ENCODE peak calls at places on chromosomes 6 and 20, in eight cellular contexts. H is stimulated activated CD4-positive, alpha-beta T cell treated with anti-CD3 and anti-CD28 coated beads, TNF-alpha, amount 100 ng/mL, for 48 hours; J is bronchial epithelial cell; M is Daoy; D is thoracic aorta; K is nucleus accumbens; C is iPS-NIHi11; U is brain microvascular endothelial cell. V is an unnamed sample.

GRCh38 chr6:30615958-30616810 is 859 bp downstream of the PPP1R10 start:
- DNase-seq in H (no peak), J (no peak), M (no peak), D (no peak), K (no peak), C (no peak), U (no peak), V (no peak)

GRCh38 chr20:20637998-20638397 is 74.4 kb downstream of the RALGAPA2 start:
- DNase-seq in H (no peak), J (no peak), M (no peak), D (no peak), K (no peak), C (no peak), U (no peak), V (no peak)

GRCh38 chr20:55522296-55522815 is 483.0 kb downstream of the CBLN4 start:
- DNase-seq in H (no peak), J (no peak), M (no peak), D (no peak), K (no peak), C (no peak), U (no peak), V (no peak)

GRCh38 chr6:145034664-145035063 is 700.7 kb downstream of the EPM2A start:
- DNase-seq in H (no peak), J (no peak), M (no peak), D (no peak), K (no peak), C (no peak), U (no peak), V (no peak)

GRCh38 chr6:41713161-41713649 is 22.2 kb downstream of the TFEB start:
- DNase-seq in H (no peak), J (peak; percentile 90), M (peak; percentile 83), D (no peak), K (peak; percentile 72), C (peak; percentile 42), U (no peak), V (no peak)

GRCh38 chr6:169285165-169285564 is 31.5 kb upstream of the THBS2 start:
- DNase-seq in H (no peak), J (no peak), M (no peak), D (no peak), K (no peak), C (no peak), U (no peak), V (no peak)

GRCh38 chr20:38583306-38583705 is 2.3 kb downstream of the ADIG start:
- DNase-seq in H (no peak), J (no peak), M (no peak), D (no peak), K (no peak), C (no peak), U (no peak), V (no peak)

GRCh38 chr6:43254138-43254817 is 11.0 kb downstream of the TTBK1 start:
- DNase-seq in H (no peak), J (peak; percentile 24), M (no peak), D (no peak), K (no peak), C (no peak), U (no peak), V (no peak)

GRCh38 chr6:157613011-157613522 is 210.0 kb upstream of the SNX9 start:
- DNase-seq in H (no peak), J (peak; percentile 95), M (peak; percentile 91), D (no peak), K (no peak), C (no peak), U (peak; percentile 91), V (no peak)

GRCh38 chr20:14434379-14435136 is 97.1 kb upstream of the FLRT3 start:
- DNase-seq in H (no peak), J (peak; percentile 98), M (no peak), D (no peak), K (no peak), C (no peak), U (peak; percentile 17), V (no peak)

GRCh38 chr6:112501705-112502104 is 154.6 kb downstream of the RFPL4B start:
- DNase-seq in H (no peak), J (no peak), M (no peak), D (no peak), K (peak; percentile 36), C (peak; percentile 16), U (peak; percentile 71), V (no peak)

GRCh38 chr6:84466521-84466920 is 239.1 kb upstream of the CEP162 start:
- DNase-seq in H (no peak), J (peak; percentile 89), M (peak; percentile 90), D (no peak), K (no peak), C (no peak), U (peak; percentile 93), V (no peak)

GRCh38 chr20:31890646-31891045 is 20.2 kb downstream of the TTLL9 start:
- DNase-seq in H (no peak), J (no peak), M (no peak), D (no peak), K (no peak), C (no peak), U (no peak), V (no peak)

GRCh38 chr20:63359164-63359934 is 1.8 kb downstream of the CHRNA4 start:
- DNase-seq in H (no peak), J (no peak), M (no peak), D (no peak), K (no peak), C (peak; percentile 66), U (no peak), V (no peak)

GRCh38 chr6:160667854-160668481 is 3.9 kb upstream of the LPA start:
- DNase-seq in H (peak; percentile 8), J (peak; percentile 52), M (peak; percentile 15), D (no peak), K (no peak), C (peak; percentile 76), U (no peak), V (peak; percentile 25)

GRCh38 chr6:38865521-38866174 is 150.5 kb downstream of the DNAH8 start:
- DNase-seq in H (no peak), J (no peak), M (no peak), D (no peak), K (no peak), C (no peak), U (no peak), V (no peak)

GRCh38 chr20:48478806-48479550 is 348.8 kb downstream of the PREX1 start:
- DNase-seq in H (no peak), J (no peak), M (no peak), D (no peak), K (no peak), C (no peak), U (no peak), V (no peak)

GRCh38 chr20:50043573-50044352 is 61.0 kb downstream of the SNAI1 start:
- DNase-seq in H (no peak), J (no peak), M (no peak), D (no peak), K (no peak), C (no peak), U (no peak), V (no peak)

GRCh38 chr6:137277971-137278602 is 58.9 kb upstream of the IFNGR1 start:
- DNase-seq in H (no peak), J (peak; percentile 72), M (peak; percentile 84), D (no peak), K (no peak), C (peak; percentile 42), U (peak; percentile 90), V (no peak)

GRCh38 chr20:60365882-60366281 is 407.7 kb downstream of the CDH26 start:
- DNase-seq in H (no peak), J (no peak), M (no peak), D (no peak), K (no peak), C (no peak), U (no peak), V (no peak)

GRCh38 chr6:159494633-159495023 is 198.4 kb downstream of the SOD2 start:
- DNase-seq in H (no peak), J (no peak), M (no peak), D (no peak), K (no peak), C (no peak), U (no peak), V (no peak)

GRCh38 chr6:32224696-32225095 is 829 bp upstream of the NOTCH4 start:
- DNase-seq in H (no peak), J (no peak), M (no peak), D (no peak), K (no peak), C (no peak), U (no peak), V (no peak)

GRCh38 chr6:156582509-156582992 is 194.6 kb upstream of the ARID1B start:
- DNase-seq in H (no peak), J (no peak), M (no peak), D (no peak), K (no peak), C (no peak), U (no peak), V (no peak)

GRCh38 chr6:21188505-21189223 is 404.9 kb upstream of the SOX4 start:
- DNase-seq in H (no peak), J (peak; percentile 87), M (no peak), D (no peak), K (no peak), C (no peak), U (peak; percentile 5), V (no peak)

GRCh38 chr6:131761061-131761761 is 46.6 kb upstream of the ENPP1 start:
- DNase-seq in H (no peak), J (peak; percentile 71), M (peak; percentile 11), D (no peak), K (no peak), C (no peak), U (peak; percentile 9), V (no peak)

GRCh38 chr20:47648943-47649342 is 136.3 kb downstream of the SULF2 start:
- DNase-seq in H (no peak), J (no peak), M (no peak), D (no peak), K (no peak), C (peak; percentile 52), U (no peak), V (peak; percentile 67)

GRCh38 chr6:44051516-44051915 is 75.7 kb downstream of the MRPL14 start:
- DNase-seq in H (no peak), J (peak; percentile 74), M (peak; percentile 93), D (no peak), K (no peak), C (no peak), U (peak; percentile 80), V (no peak)

GRCh38 chr6:125950293-125950692 is 6.3 kb upstream of the HINT3 start:
- DNase-seq in H (peak; percentile 6), J (peak; percentile 92), M (peak; percentile 73), D (no peak), K (no peak), C (peak; percentile 34), U (peak; percentile 88), V (no peak)

GRCh38 chr6:130161627-130162404 is 60.9 kb downstream of the SAMD3 start:
- DNase-seq in H (no peak), J (no peak), M (no peak), D (no peak), K (no peak), C (no peak), U (no peak), V (no peak)

GRCh38 chr20:23186808-23187207 is 100.7 kb upstream of the CD93 start:
- DNase-seq in H (no peak), J (no peak), M (no peak), D (no peak), K (no peak), C (no peak), U (no peak), V (no peak)

GRCh38 chr6:45507156-45507555 is 129.4 kb upstream of the SUPT3H start:
- DNase-seq in H (no peak), J (peak; percentile 92), M (no peak), D (no peak), K (no peak), C (no peak), U (no peak), V (no peak)

GRCh38 chr20:48552550-48552949 is 275.2 kb downstream of the PREX1 start:
- DNase-seq in H (no peak), J (peak; percentile 7), M (no peak), D (no peak), K (no peak), C (no peak), U (no peak), V (no peak)

GRCh38 chr20:61991476-61991875 is 74.2 kb downstream of the TAF4 start:
- DNase-seq in H (no peak), J (no peak), M (no peak), D (no peak), K (no peak), C (no peak), U (no peak), V (no peak)

GRCh38 chr6:39407446-39407993 is 85.0 kb upstream of the KCNK16 start:
- DNase-seq in H (no peak), J (no peak), M (no peak), D (no peak), K (no peak), C (no peak), U (no peak), V (no peak)